ENCODE peak calls at places on chromosomes 4 and X, in nine cellular contexts. One of them, this sample, is unnamed.

GRCh38 chrX:3748052-3748559 is 34.7 kb upstream of the PRKX start:
- DNase-seq in mesenchymal stem cell: peak; percentile 62
- DNase-seq in H1: no peak
- DNase-seq in GM12878: no peak
- DNase-seq in PC-3: no peak
- DNase-seq in HCT116: no peak
- DNase-seq in K562: no peak
- DNase-seq in NT2/D1: no peak
- DNase-seq in endodermal cell: no peak
- DNase-seq in this sample: no peak

GRCh38 chrX:56813318-56813837 is 84.3 kb downstream of the NBDY start:
- DNase-seq in mesenchymal stem cell: peak; percentile 76
- DNase-seq in H1: no peak
- DNase-seq in GM12878: no peak
- DNase-seq in PC-3: no peak
- DNase-seq in HCT116: no peak
- DNase-seq in K562: peak; percentile 46
- DNase-seq in NT2/D1: no peak
- DNase-seq in endodermal cell: peak; percentile 29
- DNase-seq in this sample: peak; percentile 75

GRCh38 chr4:179415842-179416223 is 1973.6 kb upstream of the AGA start:
- DNase-seq in mesenchymal stem cell: peak; percentile 82
- DNase-seq in H1: no peak
- DNase-seq in GM12878: no peak
- DNase-seq in PC-3: peak; percentile 52
- DNase-seq in HCT116: no peak
- DNase-seq in K562: no peak
- DNase-seq in NT2/D1: no peak
- DNase-seq in endodermal cell: no peak
- DNase-seq in this sample: peak; percentile 52

GRCh38 chr4:149823770-149824221 is 8.2 kb upstream of the IQCM start:
- DNase-seq in mesenchymal stem cell: peak; percentile 67
- DNase-seq in H1: no peak
- DNase-seq in GM12878: no peak
- DNase-seq in PC-3: peak; percentile 79
- DNase-seq in HCT116: peak; percentile 39
- DNase-seq in K562: no peak
- DNase-seq in NT2/D1: no peak
- DNase-seq in endodermal cell: no peak
- DNase-seq in this sample: peak; percentile 87

GRCh38 chr4:87007345-87008181 is 72.8 kb downstream of the AFF1 start:
- DNase-seq in mesenchymal stem cell: peak; percentile 72
- DNase-seq in H1: no peak
- DNase-seq in GM12878: no peak
- DNase-seq in PC-3: peak; percentile 33
- DNase-seq in HCT116: no peak
- DNase-seq in K562: peak; percentile 84
- DNase-seq in NT2/D1: no peak
- DNase-seq in endodermal cell: peak; percentile 77
- DNase-seq in this sample: peak; percentile 43

GRCh38 chr4:40301592-40301991 is 33.5 kb upstream of the CHRNA9 start:
- DNase-seq in mesenchymal stem cell: no peak
- DNase-seq in H1: no peak
- DNase-seq in GM12878: peak; percentile 85
- DNase-seq in PC-3: no peak
- DNase-seq in HCT116: no peak
- DNase-seq in K562: no peak
- DNase-seq in NT2/D1: no peak
- DNase-seq in endodermal cell: no peak
- DNase-seq in this sample: no peak

GRCh38 chrX:102720237-102721168 is at the start of gene GPRASP3:
- DNase-seq in mesenchymal stem cell: peak; percentile 74
- DNase-seq in H1: no peak
- DNase-seq in GM12878: no peak
- DNase-seq in PC-3: no peak
- DNase-seq in HCT116: no peak
- DNase-seq in K562: peak; percentile 71
- DNase-seq in NT2/D1: no peak
- DNase-seq in endodermal cell: peak; percentile 50
- DNase-seq in this sample: peak; percentile 66

GRCh38 chr4:138765442-138765841 is 250.1 kb upstream of the NOCT start:
- DNase-seq in mesenchymal stem cell: no peak
- DNase-seq in H1: no peak
- DNase-seq in GM12878: no peak
- DNase-seq in PC-3: no peak
- DNase-seq in HCT116: no peak
- DNase-seq in K562: no peak
- DNase-seq in NT2/D1: no peak
- DNase-seq in endodermal cell: no peak
- DNase-seq in this sample: no peak

GRCh38 chr4:110877728-110878382 is 255.0 kb upstream of the PITX2 start:
- DNase-seq in mesenchymal stem cell: no peak
- DNase-seq in H1: no peak
- DNase-seq in GM12878: no peak
- DNase-seq in PC-3: no peak
- DNase-seq in HCT116: no peak
- DNase-seq in K562: no peak
- DNase-seq in NT2/D1: no peak
- DNase-seq in endodermal cell: no peak
- DNase-seq in this sample: no peak

GRCh38 chrX:19912-20571 is 261.1 kb upstream of the PLCXD1 start:
- DNase-seq in mesenchymal stem cell: peak; percentile 3
- DNase-seq in H1: no peak
- DNase-seq in GM12878: no peak
- DNase-seq in PC-3: peak; percentile 0
- DNase-seq in HCT116: no peak
- DNase-seq in K562: peak; percentile 25
- DNase-seq in NT2/D1: no peak
- DNase-seq in endodermal cell: peak; percentile 51
- DNase-seq in this sample: no peak

GRCh38 chrX:109995155-109995554 is 7.8 kb upstream of the TMEM164 start:
- DNase-seq in mesenchymal stem cell: no peak
- DNase-seq in H1: no peak
- DNase-seq in GM12878: no peak
- DNase-seq in PC-3: no peak
- DNase-seq in HCT116: no peak
- DNase-seq in K562: no peak
- DNase-seq in NT2/D1: no peak
- DNase-seq in endodermal cell: no peak
- DNase-seq in this sample: no peak

GRCh38 chr4:58163172-58163571 is 1053.0 kb upstream of the IGFBP7 start:
- DNase-seq in mesenchymal stem cell: no peak
- DNase-seq in H1: no peak
- DNase-seq in GM12878: no peak
- DNase-seq in PC-3: no peak
- DNase-seq in HCT116: no peak
- DNase-seq in K562: no peak
- DNase-seq in NT2/D1: no peak
- DNase-seq in endodermal cell: no peak
- DNase-seq in this sample: no peak

GRCh38 chr4:122728781-122729330 is 3.6 kb upstream of the BBS12 start:
- DNase-seq in mesenchymal stem cell: no peak
- DNase-seq in H1: no peak
- DNase-seq in GM12878: no peak
- DNase-seq in PC-3: no peak
- DNase-seq in HCT116: no peak
- DNase-seq in K562: no peak
- DNase-seq in NT2/D1: no peak
- DNase-seq in endodermal cell: no peak
- DNase-seq in this sample: no peak

GRCh38 chrX:7586126-7586525 is 256.8 kb upstream of the VCX start:
- DNase-seq in mesenchymal stem cell: peak; percentile 9
- DNase-seq in H1: no peak
- DNase-seq in GM12878: no peak
- DNase-seq in PC-3: peak; percentile 53
- DNase-seq in HCT116: no peak
- DNase-seq in K562: peak; percentile 2
- DNase-seq in NT2/D1: peak; percentile 15
- DNase-seq in endodermal cell: peak; percentile 38
- DNase-seq in this sample: peak; percentile 2

GRCh38 chrX:93673869-93674271 is at the start of gene FAM133A:
- DNase-seq in mesenchymal stem cell: peak; percentile 39
- DNase-seq in H1: no peak
- DNase-seq in GM12878: no peak
- DNase-seq in PC-3: peak; percentile 30
- DNase-seq in HCT116: no peak
- DNase-seq in K562: no peak
- DNase-seq in NT2/D1: no peak
- DNase-seq in endodermal cell: no peak
- DNase-seq in this sample: peak; percentile 66

GRCh38 chrX:147912093-147912801 is 528 bp downstream of the FMR1 start:
- DNase-seq in mesenchymal stem cell: peak; percentile 60
- DNase-seq in H1: no peak
- DNase-seq in GM12878: no peak
- DNase-seq in PC-3: peak; percentile 49
- DNase-seq in HCT116: no peak
- DNase-seq in K562: peak; percentile 55
- DNase-seq in NT2/D1: no peak
- DNase-seq in endodermal cell: peak; percentile 68
- DNase-seq in this sample: peak; percentile 26

GRCh38 chr4:107993969-107994368 is 4.3 kb downstream of the HADH start:
- DNase-seq in mesenchymal stem cell: no peak
- DNase-seq in H1: no peak
- DNase-seq in GM12878: peak; percentile 48
- DNase-seq in PC-3: no peak
- DNase-seq in HCT116: no peak
- DNase-seq in K562: no peak
- DNase-seq in NT2/D1: no peak
- DNase-seq in endodermal cell: no peak
- DNase-seq in this sample: no peak
- H3K9ac ChIP-seq in mesenchymal stem cell: no peak overlapping the region
- H3K9ac ChIP-seq in H1: no peak overlapping the region
- H3K9ac ChIP-seq in GM12878: peak overlapping the region; percentile 63
- H3K9ac ChIP-seq in PC-3: no peak overlapping the region
- H3K9ac ChIP-seq in HCT116: no peak overlapping the region
- H3K9ac ChIP-seq in K562: no peak overlapping the region
- H3K9ac ChIP-seq in NT2/D1: no peak overlapping the region
- H3K9ac ChIP-seq in endodermal cell: no peak overlapping the region
- H3K9ac ChIP-seq in this sample: no peak overlapping the region

GRCh38 chr4:176792348-176793059 is at the start of gene VEGFC:
- DNase-seq in mesenchymal stem cell: peak; percentile 80
- DNase-seq in H1: peak; percentile 34
- DNase-seq in GM12878: no peak
- DNase-seq in PC-3: peak; percentile 66
- DNase-seq in HCT116: no peak
- DNase-seq in K562: peak; percentile 3
- DNase-seq in NT2/D1: peak; percentile 35
- DNase-seq in endodermal cell: peak; percentile 87
- DNase-seq in this sample: no peak
- H3K9ac ChIP-seq in mesenchymal stem cell: peak within 1 kb of the TSS; percentile 98
- H3K9ac ChIP-seq in H1: peak within 1 kb of the TSS; percentile 69
- H3K9ac ChIP-seq in GM12878: no peak within 1 kb of the TSS
- H3K9ac ChIP-seq in PC-3: peak within 1 kb of the TSS; percentile 100
- H3K9ac ChIP-seq in HCT116: no peak within 1 kb of the TSS
- H3K9ac ChIP-seq in K562: no peak within 1 kb of the TSS
- H3K9ac ChIP-seq in NT2/D1: peak within 1 kb of the TSS; percentile 80
- H3K9ac ChIP-seq in endodermal cell: no peak within 1 kb of the TSS
- H3K9ac ChIP-seq in this sample: peak within 1 kb of the TSS; percentile 96

GRCh38 chrX:103919336-103919682 is 43.1 kb upstream of the TMSB15B start:
- DNase-seq in mesenchymal stem cell: peak; percentile 54
- DNase-seq in H1: no peak
- DNase-seq in GM12878: no peak
- DNase-seq in PC-3: peak; percentile 58
- DNase-seq in HCT116: no peak
- DNase-seq in K562: no peak
- DNase-seq in NT2/D1: peak; percentile 30
- DNase-seq in endodermal cell: no peak
- DNase-seq in this sample: peak; percentile 44

GRCh38 chrX:103913356-103914020 is 48.9 kb upstream of the TMSB15B start:
- DNase-seq in mesenchymal stem cell: no peak
- DNase-seq in H1: no peak
- DNase-seq in GM12878: no peak
- DNase-seq in PC-3: peak; percentile 2
- DNase-seq in HCT116: no peak
- DNase-seq in K562: no peak
- DNase-seq in NT2/D1: no peak
- DNase-seq in endodermal cell: peak; percentile 59
- DNase-seq in this sample: peak; percentile 34

GRCh38 chrX:103918050-103918449 is 44.4 kb upstream of the TMSB15B start:
- DNase-seq in mesenchymal stem cell: peak; percentile 76
- DNase-seq in H1: no peak
- DNase-seq in GM12878: no peak
- DNase-seq in PC-3: peak; percentile 80
- DNase-seq in HCT116: peak; percentile 50
- DNase-seq in K562: peak; percentile 39
- DNase-seq in NT2/D1: peak; percentile 83
- DNase-seq in endodermal cell: peak; percentile 94
- DNase-seq in this sample: peak; percentile 52

DNA sequence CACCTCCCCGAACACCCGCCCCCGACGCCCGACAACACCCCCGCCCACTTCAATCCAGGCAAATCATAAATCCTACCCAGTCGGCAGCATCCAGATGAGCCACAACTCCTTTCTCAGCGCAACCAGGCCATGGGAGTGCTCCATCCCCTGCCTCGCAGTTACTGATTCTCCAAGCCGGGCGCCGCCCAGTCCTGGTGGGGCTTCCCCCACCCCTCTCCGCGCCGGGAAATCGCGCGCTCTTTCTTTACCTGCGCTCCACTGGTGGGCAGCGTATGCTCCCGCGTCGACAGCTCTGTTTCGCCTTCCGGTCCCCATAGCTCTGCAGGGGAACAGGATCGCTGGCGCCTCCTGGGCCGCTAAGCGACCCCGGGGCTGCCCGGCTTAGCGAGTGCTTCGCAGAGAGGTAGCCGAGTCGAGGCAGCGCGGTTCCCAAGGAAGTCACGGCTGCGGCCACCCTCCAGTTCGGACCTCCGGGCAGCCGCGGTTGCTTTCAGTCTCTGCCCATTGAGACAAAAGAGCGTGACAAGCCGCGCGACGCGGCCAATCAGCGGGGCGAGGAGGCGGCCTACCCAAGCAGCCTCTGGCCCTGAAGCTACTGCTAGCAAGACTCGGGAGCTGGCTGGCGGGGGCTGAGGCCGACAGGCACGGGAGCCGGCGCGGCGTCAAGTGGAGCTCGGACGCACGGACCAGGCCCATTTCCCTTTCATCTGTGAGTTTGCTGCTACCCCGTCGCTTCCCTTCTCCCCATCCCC is 43.7 kb upstream of the TMSB15B start:
- DNase-seq in mesenchymal stem cell: peak; percentile 81
- DNase-seq in H1: no peak
- DNase-seq in GM12878: no peak
- DNase-seq in PC-3: peak; percentile 72
- DNase-seq in HCT116: no peak
- DNase-seq in K562: peak; percentile 6
- DNase-seq in NT2/D1: peak; percentile 55
- DNase-seq in endodermal cell: peak; percentile 94
- DNase-seq in this sample: peak; percentile 66
- H3K9ac ChIP-seq in mesenchymal stem cell: peak overlapping the region; percentile 80
- H3K9ac ChIP-seq in H1: peak overlapping the region; percentile 82
- H3K9ac ChIP-seq in GM12878: peak overlapping the region; percentile 80
- H3K9ac ChIP-seq in PC-3: peak overlapping the region; percentile 69
- H3K9ac ChIP-seq in HCT116: peak overlapping the region; percentile 52
- H3K9ac ChIP-seq in K562: no peak overlapping the region
- H3K9ac ChIP-seq in NT2/D1: peak overlapping the region; percentile 82
- H3K9ac ChIP-seq in endodermal cell: peak overlapping the region; percentile 44
- H3K9ac ChIP-seq in this sample: peak overlapping the region; percentile 87

GRCh38 chr4:143358419-143358818 is 21.7 kb downstream of the GAB1 start:
- DNase-seq in mesenchymal stem cell: no peak
- DNase-seq in H1: no peak
- DNase-seq in GM12878: no peak
- DNase-seq in PC-3: no peak
- DNase-seq in HCT116: no peak
- DNase-seq in K562: no peak
- DNase-seq in NT2/D1: no peak
- DNase-seq in endodermal cell: no peak
- DNase-seq in this sample: no peak
- H3K9ac ChIP-seq in mesenchymal stem cell: no peak overlapping the region
- H3K9ac ChIP-seq in H1: no peak overlapping the region
- H3K9ac ChIP-seq in GM12878: no peak overlapping the region
- H3K9ac ChIP-seq in PC-3: peak overlapping the region; percentile 23
- H3K9ac ChIP-seq in HCT116: no peak overlapping the region
- H3K9ac ChIP-seq in K562: no peak overlapping the region
- H3K9ac ChIP-seq in NT2/D1: no peak overlapping the region
- H3K9ac ChIP-seq in endodermal cell: no peak overlapping the region
- H3K9ac ChIP-seq in this sample: no peak overlapping the region